ENCODE peak calls at places on chromosomes 1 and 21, in eight cellular contexts. F is GM23248, Q is fibroblast of lung, A is iPS DF 6.9, U is ovary, Z is heart right ventricle, W is prostate gland, B is GM06990. E is an unnamed sample.

GRCh38 chr1:153611024-153611352 is 1.9 kb downstream of the S100A16 start:
- DNase-seq in Q (peak; percentile 48), B (no peak), F (peak; percentile 84), A (no peak), Z (no peak), U (no peak), W (no peak), E (no peak)

GRCh38 chr1:155192346-155193274 is 15.1 kb downstream of the THBS3 start:
- DNase-seq in Q (no peak), U (no peak), Z (no peak), F (no peak), W (peak; percentile 41), B (no peak), A (no peak), E (peak; percentile 91)

GRCh38 chr1:183576537-183576936 is 13.7 kb downstream of the NCF2 start:
- DNase-seq in Z (peak; percentile 47), W (no peak), Q (no peak), B (no peak), A (no peak), U (no peak), F (no peak), E (no peak)

GRCh38 chr1:219651993-219652392 is 39.1 kb upstream of the ZC3H11B start:
- DNase-seq in B (no peak), U (no peak), W (no peak), F (no peak), A (no peak), Q (no peak), Z (no peak), E (no peak)

GRCh38 chr1:101520302-101520701 is 283.5 kb downstream of the S1PR1 start:
- DNase-seq in U (no peak), Q (peak; percentile 61), Z (no peak), F (peak; percentile 71), W (no peak), B (no peak), A (peak; percentile 35), E (no peak)

GRCh38 chr1:50774759-50775351 is 185.2 kb downstream of the FAF1 start:
- DNase-seq in U (no peak), F (peak; percentile 80), Q (peak; percentile 77), Z (no peak), W (peak; percentile 21), A (peak; percentile 29), B (peak; percentile 9), E (no peak)

GRCh38 chr1:79375352-79375751 is 368.8 kb upstream of the ADGRL4 start:
- DNase-seq in A (no peak), F (no peak), U (no peak), Z (no peak), B (no peak), W (no peak), Q (no peak), E (no peak)

GRCh38 chr1:38270241-38270871 is 223.8 kb upstream of the POU3F1 start:
- DNase-seq in W (no peak), Z (no peak), Q (no peak), F (no peak), A (peak; percentile 88), U (no peak), B (no peak), E (no peak)

GRCh38 chr1:206911064-206911663 is 10.6 kb downstream of the FCMR start:
- DNase-seq in W (peak; percentile 39), Z (no peak), A (no peak), B (no peak), Q (peak; percentile 82), F (peak; percentile 81), U (no peak), E (no peak)

GRCh38 chr1:101196668-101197067 is 40.2 kb upstream of the S1PR1 start:
- DNase-seq in B (no peak), W (no peak), A (no peak), Q (no peak), U (no peak), Z (no peak), F (no peak), E (no peak)

DNA sequence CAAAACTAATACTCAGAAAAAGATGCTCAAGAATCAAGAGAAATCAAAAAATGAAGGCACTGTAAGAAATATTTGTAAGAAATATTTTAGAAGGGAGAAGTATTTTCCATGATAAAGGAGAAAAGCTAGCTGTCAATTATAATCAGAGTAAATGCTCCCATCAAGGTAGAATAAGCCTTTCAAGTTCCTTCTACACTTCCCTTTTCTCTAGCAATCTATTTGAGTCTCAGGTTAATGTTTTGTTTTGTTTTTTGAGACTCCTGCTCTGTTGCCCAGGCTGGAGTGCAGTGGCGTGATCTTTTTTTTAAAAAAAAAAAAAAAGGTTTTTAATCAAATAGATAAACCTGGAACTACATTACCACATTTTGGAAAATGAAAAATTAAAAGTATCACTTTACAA is 33.3 kb downstream of the PUM1 start:
- DNase-seq in B (no peak), A (no peak), U (no peak), Q (no peak), Z (no peak), F (no peak), W (no peak), E (no peak)
- H3K36me3 ChIP-seq in B (peaks cover 6% of the 10 kb centered on the region), A (no peaks in the 10 kb centered on the region), U (no peaks in the 10 kb centered on the region), Q (peaks cover 2% of the 10 kb centered on the region), Z (no peaks in the 10 kb centered on the region), F (peaks cover 4% of the 10 kb centered on the region), W (no peaks in the 10 kb centered on the region), E (no peaks in the 10 kb centered on the region)

GRCh38 chr1:59901770-59902388 is 24.7 kb downstream of the CYP2J2 start:
- DNase-seq in A (no peak), U (no peak), B (no peak), F (peak; percentile 15), W (no peak), Z (no peak), Q (no peak), E (no peak)
- H3K36me3 ChIP-seq in A (no peaks in the 10 kb centered on the region), U (no peaks in the 10 kb centered on the region), B (no peaks in the 10 kb centered on the region), F (no peaks in the 10 kb centered on the region), W (no peaks in the 10 kb centered on the region), Z (no peaks in the 10 kb centered on the region), Q (no peaks in the 10 kb centered on the region), E (no peaks in the 10 kb centered on the region)

DNA sequence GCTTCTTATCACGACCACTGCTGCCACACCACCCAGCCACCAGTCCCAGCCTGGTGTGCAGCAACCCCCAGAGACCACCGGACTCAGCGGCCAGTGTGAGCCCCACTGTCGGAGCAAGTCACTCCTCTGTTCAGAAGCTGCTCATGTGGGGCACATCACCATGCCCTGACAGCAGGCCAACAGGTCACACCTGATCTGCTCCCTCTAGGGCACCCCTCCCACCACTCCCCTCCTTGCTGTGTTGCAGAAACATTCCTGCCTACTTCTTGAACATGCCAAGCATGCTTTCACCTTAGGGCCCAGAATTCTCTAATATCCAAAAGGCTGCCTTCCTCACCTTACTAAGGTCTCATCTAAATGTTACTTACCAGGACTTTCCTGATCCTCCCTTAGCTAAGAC is 146.5 kb downstream of the SLC45A1 start:
- DNase-seq in F (no peak), B (no peak), W (no peak), U (no peak), A (no peak), Q (no peak), Z (no peak), E (peak; percentile 77)
- H3K36me3 ChIP-seq in F (no peaks in the 10 kb centered on the region), B (peaks cover 5% of the 10 kb centered on the region), W (no peaks in the 10 kb centered on the region), U (no peaks in the 10 kb centered on the region), A (peaks cover 2% of the 10 kb centered on the region), Q (no peaks in the 10 kb centered on the region), Z (no peaks in the 10 kb centered on the region), E (no peaks in the 10 kb centered on the region)

DNA sequence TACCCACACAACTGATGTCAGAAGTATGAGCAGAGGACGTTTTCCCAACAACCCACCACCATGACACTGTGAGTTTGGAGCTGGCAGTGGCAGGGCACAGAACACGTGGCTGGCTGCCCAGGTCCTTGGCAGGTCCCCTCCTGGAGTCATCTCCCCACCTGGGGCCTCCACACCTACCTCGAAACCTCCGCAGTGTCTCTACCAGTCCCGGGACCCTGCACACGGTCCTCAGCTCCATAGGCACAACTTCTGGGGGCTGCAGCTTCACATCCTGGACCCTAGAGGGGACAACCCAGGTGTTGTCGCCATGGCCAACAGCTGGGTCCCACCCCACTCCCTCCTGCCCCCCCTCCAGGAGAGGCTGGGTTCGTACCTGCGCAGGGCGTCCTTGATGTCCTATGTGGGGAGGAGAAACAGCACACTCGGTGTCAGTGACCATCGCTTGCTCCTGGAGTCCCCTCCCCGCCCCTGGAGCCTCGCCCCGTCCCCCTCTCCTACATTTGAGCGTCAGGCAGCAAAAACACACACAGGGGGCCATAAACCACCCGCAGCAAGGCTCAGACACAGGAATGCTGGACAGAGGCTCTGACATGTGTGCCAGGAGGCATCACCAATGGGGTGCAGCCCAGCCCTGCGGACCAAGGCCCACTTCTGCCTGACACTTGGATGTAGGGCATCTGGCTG is 9.7 kb downstream of the TRIM11 start:
- DNase-seq in A (no peak), Z (no peak), F (no peak), U (peak; percentile 23), Q (no peak), B (no peak), W (no peak), E (peak; percentile 55)
- H3K36me3 ChIP-seq in A (peaks cover 34% of the 10 kb centered on the region), Z (no peaks in the 10 kb centered on the region), F (no peaks in the 10 kb centered on the region), U (no peaks in the 10 kb centered on the region), Q (peaks cover 19% of the 10 kb centered on the region), B (peaks cover 36% of the 10 kb centered on the region), W (no peaks in the 10 kb centered on the region), E (peaks cover 66% of the 10 kb centered on the region)

GRCh38 chr21:31606081-31606874 is 53.2 kb upstream of the SOD1 start:
- DNase-seq in W (no peak), A (no peak), Z (no peak), F (no peak), Q (no peak), U (no peak), B (no peak), E (no peak)
- H3K36me3 ChIP-seq in W (no peaks in the 10 kb centered on the region), A (no peaks in the 10 kb centered on the region), Z (no peaks in the 10 kb centered on the region), F (no peaks in the 10 kb centered on the region), Q (no peaks in the 10 kb centered on the region), U (no peaks in the 10 kb centered on the region), B (no peaks in the 10 kb centered on the region), E (no peaks in the 10 kb centered on the region)

GRCh38 chr21:37507716-37508115 is 141.1 kb downstream of the DYRK1A start:
- DNase-seq in Q (no peak), W (no peak), B (no peak), F (no peak), U (no peak), Z (no peak), A (no peak), E (no peak)

GRCh38 chr21:37513383-37513782 is 146.8 kb downstream of the DYRK1A start:
- DNase-seq in A (no peak), B (no peak), U (no peak), Z (no peak), W (no peak), Q (no peak), F (no peak), E (no peak)

GRCh38 chr21:37511848-37512247 is 145.3 kb downstream of the DYRK1A start:
- DNase-seq in B (no peak), A (no peak), W (no peak), F (no peak), Z (no peak), U (no peak), Q (no peak), E (no peak)

GRCh38 chr21:37508341-37508740 is 141.8 kb downstream of the DYRK1A start:
- DNase-seq in W (no peak), Z (no peak), F (no peak), Q (no peak), B (no peak), U (no peak), A (no peak), E (no peak)

GRCh38 chr21:37509802-37510393 is 143.3 kb downstream of the DYRK1A start:
- DNase-seq in U (no peak), B (no peak), Z (no peak), A (no peak), W (no peak), Q (peak; percentile 67), F (peak; percentile 72), E (no peak)
- H3K36me3 ChIP-seq in U (no peaks in the 10 kb centered on the region), B (peaks cover 27% of the 10 kb centered on the region), Z (peaks cover 3% of the 10 kb centered on the region), A (peaks cover 16% of the 10 kb centered on the region), W (peaks cover 7% of the 10 kb centered on the region), Q (peaks cover 10% of the 10 kb centered on the region), F (peaks cover 70% of the 10 kb centered on the region), E (peaks cover 93% of the 10 kb centered on the region)

E was measured in upper lobe of right lung.